ENCODE peak calls at places on chromosomes 11 and 22, in five cellular contexts. Y, T, A, X and I are unnamed samples.

GRCh38 chr11:5269715-5270147 is at the start of gene HBE1:
- DNase-seq in Y (no peak), T (no peak), A (no peak), X (no peak), I (no peak)

GRCh38 chr22:46791201-46791731 is 28.8 kb downstream of the TBC1D22A start:
- DNase-seq in Y (peak; percentile 42), T (peak; percentile 77), A (peak; percentile 50), X (no peak), I (peak; percentile 73)

GRCh38 chr22:28139993-28140392 is 220.9 kb upstream of the PITPNB start:
- DNase-seq in Y (peak; percentile 57), T (peak; percentile 95), A (no peak), X (no peak), I (no peak)

GRCh38 chr11:67507242-67507890 is 596 bp downstream of the CDK2AP2 start:
- DNase-seq in Y (no peak), T (peak; percentile 83), A (peak; percentile 34), X (no peak), I (peak; percentile 52)

GRCh38 chr22:19997561-19998231 is 18.9 kb downstream of the ARVCF start:
- DNase-seq in Y (no peak), T (no peak), A (no peak), X (no peak), I (no peak)

GRCh38 chr11:112977620-112978212 is 16.5 kb downstream of the NCAM1 start:
- DNase-seq in Y (no peak), T (peak; percentile 56), A (no peak), X (no peak), I (no peak)

GRCh38 chr22:21766933-21767462 is 31.4 kb upstream of the YPEL1 start:
- DNase-seq in Y (no peak), T (no peak), A (no peak), X (peak; percentile 30), I (peak; percentile 88)

GRCh38 chr11:66291706-66292542 is at the start of gene TMEM151A:
- DNase-seq in Y (no peak), T (no peak), A (no peak), X (no peak), I (no peak)

GRCh38 chr11:63866211-63866610 is 27.3 kb downstream of the MARK2 start:
- DNase-seq in Y (no peak), T (peak; percentile 51), A (peak; percentile 79), X (peak; percentile 29), I (peak; percentile 95)

GRCh38 chr22:29369460-29369859 is 18.9 kb downstream of the AP1B1 start:
- DNase-seq in Y (peak; percentile 67), T (peak; percentile 74), A (peak; percentile 81), X (no peak), I (no peak)

GRCh38 chr22:31822523-31822922 is 68.7 kb downstream of the DEPDC5 start:
- DNase-seq in Y (no peak), T (no peak), A (no peak), X (no peak), I (no peak)

GRCh38 chr11:69052343-69053168 is 3.8 kb downstream of the TPCN2 start:
- DNase-seq in Y (no peak), T (no peak), A (no peak), X (peak; percentile 87), I (peak; percentile 39)

GRCh38 chr22:44667829-44668189 is 34.2 kb upstream of the PRR5 start:
- DNase-seq in Y (no peak), T (no peak), A (no peak), X (no peak), I (no peak)
- H3K4me3 ChIP-seq in Y (peak overlapping the region; percentile 50), T (no peak overlapping the region), A (peak overlapping the region; percentile 54), X (no peak overlapping the region), I (no peak overlapping the region)

GRCh38 chr22:36369004-36369921 is 18.5 kb downstream of the MYH9 start:
- DNase-seq in Y (peak; percentile 62), T (peak; percentile 42), A (no peak), X (no peak), I (no peak)
- H3K4me3 ChIP-seq in Y (no peak overlapping the region), T (peak overlapping the region; percentile 7), A (peak overlapping the region; percentile 40), X (no peak overlapping the region), I (no peak overlapping the region)

GRCh38 chr11:133927690-133928627 is 28.8 kb downstream of the IGSF9B start:
- DNase-seq in Y (peak; percentile 45), T (peak; percentile 53), A (peak; percentile 52), X (peak; percentile 53), I (peak; percentile 71)

GRCh38 chr11:133929401-133930052 is 27.2 kb downstream of the IGSF9B start:
- DNase-seq in Y (no peak), T (no peak), A (no peak), X (no peak), I (no peak)

GRCh38 chr11:133930053-133930766 is 26.6 kb downstream of the IGSF9B start:
- DNase-seq in Y (no peak), T (no peak), A (no peak), X (no peak), I (no peak)

GRCh38 chr11:133926466-133927246 is 30.1 kb downstream of the IGSF9B start:
- DNase-seq in Y (no peak), T (no peak), A (no peak), X (no peak), I (no peak)

DNA sequence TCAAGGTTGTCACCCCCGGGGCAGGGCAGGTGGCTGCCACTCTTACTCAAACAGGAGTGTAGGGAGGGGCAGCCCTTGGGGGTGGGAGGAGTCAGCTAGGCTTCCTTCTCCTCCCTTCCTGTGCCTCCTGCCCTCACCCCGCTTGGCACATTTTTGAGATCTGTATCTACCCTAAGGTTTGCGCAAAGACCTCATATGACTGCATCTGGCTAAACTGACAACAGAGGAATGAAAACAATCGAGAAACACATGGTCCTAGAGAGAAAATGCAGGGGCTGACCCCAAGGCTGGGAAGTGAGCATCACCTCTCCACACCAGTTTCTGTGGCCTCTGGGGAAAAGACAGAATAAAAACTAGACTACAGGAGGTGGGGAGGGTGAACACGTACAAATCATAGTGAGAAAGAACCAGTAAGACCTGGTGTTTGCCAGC is 28.1 kb downstream of the IGSF9B start:
- DNase-seq in Y (no peak), T (no peak), A (no peak), X (no peak), I (peak; percentile 82)
- H3K4me3 ChIP-seq in Y (no peak overlapping the region), T (no peak overlapping the region), A (no peak overlapping the region), X (no peak overlapping the region), I (peak overlapping the region; percentile 47)

GRCh38 chr11:102476812-102477211 is 24.2 kb upstream of the TMEM123 start:
- DNase-seq in Y (peak; percentile 34), T (peak; percentile 22), A (no peak), X (peak; percentile 79), I (peak; percentile 67)
- H3K4me3 ChIP-seq in Y (no peak overlapping the region), T (no peak overlapping the region), A (no peak overlapping the region), X (no peak overlapping the region), I (no peak overlapping the region)

DNA sequence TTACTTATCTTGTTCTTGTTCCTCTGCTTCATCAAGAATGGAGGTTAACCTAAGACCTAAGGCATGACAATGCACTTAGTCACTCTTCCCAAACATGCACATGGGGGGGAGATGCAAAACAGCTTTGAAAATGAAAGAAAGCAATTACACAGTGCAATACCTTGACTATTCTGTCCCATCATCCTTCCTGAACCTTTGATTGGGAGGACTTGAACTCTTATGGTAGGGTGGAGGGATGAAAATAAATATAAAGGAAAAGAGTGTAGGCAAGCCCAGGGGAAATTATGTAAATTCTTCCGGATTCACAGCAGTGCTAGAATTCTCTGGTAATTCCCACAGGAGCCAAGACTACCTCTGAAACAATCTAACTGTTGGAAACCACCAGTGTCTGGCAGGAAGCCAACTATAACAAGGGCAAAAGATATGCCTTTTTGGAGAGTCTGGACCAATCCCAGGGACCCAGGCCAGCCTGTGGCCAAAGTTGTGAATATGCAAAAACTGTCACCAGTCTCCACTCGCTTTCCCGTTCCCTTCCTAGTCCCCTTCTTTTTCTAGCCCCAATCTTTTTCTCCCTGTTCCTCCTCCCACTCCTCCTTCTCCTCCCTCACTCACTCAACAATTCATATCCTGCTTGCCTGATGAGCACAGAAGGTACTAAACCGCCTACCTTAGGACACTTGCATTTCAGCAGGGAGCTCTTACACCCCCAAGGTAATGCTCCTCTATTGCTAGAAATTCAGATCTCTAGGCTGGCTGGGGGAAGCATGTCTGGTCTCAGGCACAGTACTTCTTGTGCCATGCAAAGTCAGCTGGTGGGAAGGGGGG is 2.5 kb upstream of the RCN1 start:
- DNase-seq in Y (peak; percentile 89), T (peak; percentile 97), A (peak; percentile 63), X (no peak), I (no peak)
- H3K4me3 ChIP-seq in Y (no peak overlapping the region), T (peak overlapping the region; percentile 22), A (peak overlapping the region; percentile 21), X (no peak overlapping the region), I (no peak overlapping the region)

GRCh38 chr11:705646-706438 is at the start of gene EPS8L2:
- DNase-seq in Y (no peak), T (no peak), A (no peak), X (no peak), I (no peak)

GRCh38 chr11:704799-705645 is 1.0 kb upstream of the EPS8L2 start:
- DNase-seq in Y (no peak), T (no peak), A (no peak), X (no peak), I (no peak)

GRCh38 chr11:702731-703461 is 3.1 kb upstream of the EPS8L2 start:
- DNase-seq in Y (no peak), T (no peak), A (no peak), X (no peak), I (no peak)

GRCh38 chr11:703515-703914 is 2.5 kb upstream of the EPS8L2 start:
- DNase-seq in Y (no peak), T (no peak), A (no peak), X (no peak), I (no peak)

DNA sequence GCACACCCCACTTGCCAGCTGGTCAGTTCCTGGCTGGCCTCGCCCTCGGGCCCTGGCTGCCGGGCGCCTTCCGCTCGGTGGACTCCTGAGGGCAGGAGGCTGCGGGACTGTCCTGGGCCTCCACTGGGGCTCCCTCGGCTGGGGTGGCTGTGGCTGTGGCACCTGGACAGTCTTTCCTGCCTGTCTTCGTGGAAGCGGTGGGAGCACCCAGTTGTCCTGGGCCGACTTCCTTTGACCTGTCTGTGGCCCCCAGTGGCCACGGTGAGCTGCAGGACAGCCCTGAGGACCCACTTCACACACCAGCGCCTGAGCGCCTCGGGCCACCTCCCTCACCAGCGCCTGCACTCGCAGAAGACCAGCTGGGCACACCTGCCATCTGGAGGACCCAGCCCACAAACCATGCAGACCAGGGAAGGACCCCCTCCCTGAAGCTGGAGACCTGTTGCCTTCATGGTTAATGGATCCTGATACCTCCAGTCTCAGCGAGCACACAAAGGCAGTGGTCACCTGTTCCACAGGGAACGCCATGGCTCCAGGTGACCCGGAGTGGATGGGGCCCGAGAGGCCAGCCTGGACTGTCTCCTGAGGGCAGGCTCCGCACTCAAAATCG is 1.7 kb upstream of the EPS8L2 start:
- DNase-seq in Y (no peak), T (no peak), A (no peak), X (no peak), I (no peak)
- H3K4me3 ChIP-seq in Y (no peak overlapping the region), T (no peak overlapping the region), A (no peak overlapping the region), X (no peak overlapping the region), I (no peak overlapping the region)